ENCODE peak calls at places on chromosomes 4 and X, in five cellular contexts. L is CD8-positive, alpha-beta T cell; G is BE2C; Y is endodermal cell; B is fibroblast of mammary gland. I is an unnamed sample.

GRCh38 chr4:100462206-100462605 is 55.6 kb downstream of the EMCN start:
- DNase-seq in G (no peak), L (no peak), Y (no peak), B (peak), I (no peak)

GRCh38 chr4:3389879-3390840 is 51.6 kb upstream of the HGFAC start:
- DNase-seq in L (no peak), Y (peak), G (no peak), B (no peak), I (no peak)

GRCh38 chrX:13029831-13030771 is 14.3 kb downstream of the FAM9C start:
- DNase-seq in G (no peak), B (no peak), L (peak), Y (peak), I (no peak)

GRCh38 chr4:136768925-136769275 is 763.4 kb downstream of the PCDH18 start:
- DNase-seq in G (no peak), L (no peak), Y (no peak), B (no peak), I (no peak)

GRCh38 chrX:12174358-12174757 is 36.1 kb downstream of the FRMPD4 start:
- DNase-seq in Y (no peak), L (no peak), G (no peak), B (peak), I (no peak)

GRCh38 chr4:178063568-178063967 is 621.3 kb upstream of the AGA start:
- DNase-seq in G (no peak), Y (no peak), L (no peak), B (no peak), I (no peak)

GRCh38 chr4:114598191-114599121 is at the start of gene UGT8:
- DNase-seq in L (no peak), G (peak), B (peak), Y (peak), I (no peak)

GRCh38 chr4:182593864-182594263 is 323.3 kb downstream of the DCTD start:
- DNase-seq in Y (no peak), B (peak), L (no peak), G (no peak), I (no peak)

GRCh38 chr4:54282837-54283236 is 53.7 kb downstream of the PDGFRA start:
- DNase-seq in Y (no peak), L (no peak), G (no peak), B (no peak), I (no peak)

GRCh38 chr4:138959421-138959820 is 56.2 kb upstream of the NOCT start:
- DNase-seq in L (no peak), G (no peak), B (peak), Y (no peak), I (no peak)

GRCh38 chr4:138225477-138225876 is 16.7 kb downstream of the SLC7A11 start:
- DNase-seq in G (no peak), L (no peak), B (peak), Y (no peak), I (no peak)

GRCh38 chr4:6472008-6472386 is 417 bp downstream of the PPP2R2C start:
- DNase-seq in G (no peak), B (no peak), L (no peak), Y (peak), I (no peak)

GRCh38 chr4:105236202-105236916 is 89.7 kb downstream of the TET2 start:
- DNase-seq in Y (no peak), G (no peak), B (no peak), L (no peak), I (no peak)

GRCh38 chr4:94934201-94934600 is 176.4 kb downstream of the BMPR1B start:
- DNase-seq in B (peak), L (no peak), G (no peak), Y (no peak), I (no peak)

GRCh38 chr4:150540959-150541360 is 41.0 kb upstream of the MAB21L2 start:
- DNase-seq in L (no peak), G (no peak), Y (no peak), B (no peak), I (no peak)

GRCh38 chrX:153494541-153495361 is at the start of gene BGN:
- DNase-seq in Y (peak), L (no peak), G (peak), B (peak), I (no peak)

GRCh38 chr4:58301384-58301783 is 1191.2 kb upstream of the IGFBP7 start:
- DNase-seq in L (no peak), Y (peak), B (no peak), G (no peak), I (no peak)

GRCh38 chrX:118644378-118644777 is 83.0 kb upstream of the IL13RA1 start:
- DNase-seq in G (no peak), L (no peak), Y (no peak), B (peak), I (no peak)

GRCh38 chr4:125849869-125850268 is 535.1 kb downstream of the FAT4 start:
- DNase-seq in L (no peak), Y (no peak), B (peak), G (no peak), I (peak)

GRCh38 chr4:2141762-2142520 is 82.8 kb downstream of the NAT8L start:
- DNase-seq in L (no peak), Y (peak), G (no peak), B (no peak), I (no peak)

GRCh38 chr4:138835833-138836521 is 179.6 kb upstream of the NOCT start:
- DNase-seq in G (peak), B (peak), L (no peak), Y (no peak), I (no peak)

GRCh38 chr4:123411514-123411913 is 14.9 kb downstream of the SPRY1 start:
- DNase-seq in B (no peak), L (no peak), Y (no peak), G (no peak), I (no peak)

GRCh38 chrX:23822397-23822796 is 39.4 kb downstream of the SAT1 start:
- DNase-seq in Y (no peak), L (no peak), G (no peak), B (peak), I (no peak)

GRCh38 chr4:165369522-165369921 is 9.3 kb upstream of the CPE start:
- DNase-seq in Y (no peak), G (no peak), B (peak), L (no peak), I (no peak)

GRCh38 chrX:33336783-33337182 is 125.4 kb upstream of the DMD start:
- DNase-seq in B (peak), Y (peak), L (no peak), G (peak), I (no peak)

GRCh38 chrX:152926279-152926678 is 28.4 kb downstream of the ZNF185 start:
- DNase-seq in G (peak), B (peak), L (peak), Y (peak), I (peak)

DNA sequence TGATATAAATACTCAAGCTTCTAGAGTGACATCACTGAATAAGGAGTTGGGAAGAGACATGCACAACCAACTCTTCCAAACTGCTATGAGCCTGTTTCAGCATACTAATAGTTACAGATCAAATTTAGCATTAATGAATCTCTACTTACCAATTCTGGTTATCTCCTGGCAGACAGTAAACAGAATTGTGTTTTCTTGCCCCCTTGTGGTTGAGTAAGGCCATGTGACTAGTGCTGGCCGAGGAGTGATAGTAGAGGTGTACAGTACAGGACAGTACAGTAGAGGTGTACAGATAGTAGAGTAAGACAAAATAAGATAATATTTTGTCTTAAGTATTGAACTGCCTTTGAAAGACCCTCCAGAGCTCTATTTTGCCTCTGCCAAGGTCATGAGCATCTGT is 681.4 kb downstream of the GABRG1 start:
- DNase-seq in G (peak), L (no peak), Y (peak), B (peak), I (no peak)
- TF ChIP-seq CTCF in G (peak), L (no peak), Y (peak), B (peak), I (no peak)

GRCh38 chr4:82630079-82630478 is 68.3 kb upstream of the TMEM150C start:
- DNase-seq in Y (no peak), L (no peak), G (no peak), B (no peak), I (no peak)
- TF ChIP-seq CTCF in Y (no peak), L (no peak), G (no peak), B (no peak), I (no peak)

GRCh38 chrX:43328358-43328946 is 327.6 kb upstream of the MAOA start:
- DNase-seq in B (no peak), L (no peak), Y (no peak), G (no peak), I (no peak)

DNA sequence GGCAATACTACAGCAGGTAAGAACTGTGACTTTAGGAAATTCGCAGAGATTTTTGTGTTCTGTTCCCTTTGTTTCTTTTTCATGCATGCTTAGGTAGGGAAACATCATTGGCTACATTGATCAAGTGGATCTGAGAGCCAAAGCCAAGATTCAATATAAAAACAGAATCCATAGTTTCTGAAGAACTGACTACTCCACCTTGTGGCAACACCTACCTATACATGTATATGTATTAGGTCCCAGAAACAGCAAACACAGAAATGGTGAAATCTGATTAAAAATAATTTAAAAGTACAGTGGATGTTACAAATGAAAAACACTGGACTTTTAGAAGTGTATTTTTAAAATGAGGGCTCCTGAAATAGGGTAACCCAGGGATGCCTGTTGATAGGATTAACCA is 322.6 kb upstream of the MAOA start:
- DNase-seq in L (no peak), Y (no peak), B (no peak), G (no peak), I (no peak)
- TF ChIP-seq CTCF in L (no peak), Y (peak), B (no peak), G (no peak), I (no peak)

DNA sequence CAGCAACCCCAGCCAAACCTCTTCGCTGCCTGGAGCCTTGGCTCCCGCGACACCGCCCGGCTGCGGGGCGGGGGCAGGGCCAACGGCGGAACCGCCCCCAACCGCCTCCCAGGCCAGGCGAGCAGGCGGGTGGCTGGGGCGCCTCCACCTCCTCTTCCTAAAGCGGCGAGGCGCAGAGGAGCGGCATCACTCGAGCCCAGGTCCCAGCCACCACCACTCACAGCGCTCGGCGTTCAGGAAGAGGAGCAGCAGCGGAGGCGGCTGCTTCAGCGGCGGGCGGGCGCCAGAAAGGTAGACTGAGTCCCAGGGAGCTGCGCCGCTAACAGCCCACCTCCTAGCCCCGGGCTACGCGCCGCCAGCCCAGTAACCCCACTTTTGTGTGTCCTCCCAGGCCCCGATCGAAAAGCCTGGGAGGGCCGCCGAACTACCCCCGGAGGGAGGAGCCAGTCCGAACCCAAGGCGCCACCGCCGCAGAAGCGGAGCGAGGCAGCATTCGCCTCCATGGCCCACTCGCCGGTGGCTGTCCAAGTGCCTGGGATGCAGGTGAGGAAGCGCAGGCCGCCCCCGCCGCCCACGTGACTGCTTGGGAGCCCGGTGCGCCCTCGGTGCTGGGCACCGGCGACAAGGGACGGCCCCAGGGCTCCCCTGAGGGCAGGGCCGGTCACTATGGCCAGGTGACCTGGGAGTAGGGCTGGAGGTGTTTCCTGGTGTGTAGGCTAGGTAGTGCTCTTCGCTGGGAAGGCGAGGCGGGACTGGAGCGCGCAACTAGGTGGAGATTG is at the start of gene STK26:
- DNase-seq in L (peak), B (peak), Y (peak), G (peak), I (peak)
- TF ChIP-seq CTCF in L (no peak), B (no peak), Y (peak), G (no peak), I (no peak)

DNA sequence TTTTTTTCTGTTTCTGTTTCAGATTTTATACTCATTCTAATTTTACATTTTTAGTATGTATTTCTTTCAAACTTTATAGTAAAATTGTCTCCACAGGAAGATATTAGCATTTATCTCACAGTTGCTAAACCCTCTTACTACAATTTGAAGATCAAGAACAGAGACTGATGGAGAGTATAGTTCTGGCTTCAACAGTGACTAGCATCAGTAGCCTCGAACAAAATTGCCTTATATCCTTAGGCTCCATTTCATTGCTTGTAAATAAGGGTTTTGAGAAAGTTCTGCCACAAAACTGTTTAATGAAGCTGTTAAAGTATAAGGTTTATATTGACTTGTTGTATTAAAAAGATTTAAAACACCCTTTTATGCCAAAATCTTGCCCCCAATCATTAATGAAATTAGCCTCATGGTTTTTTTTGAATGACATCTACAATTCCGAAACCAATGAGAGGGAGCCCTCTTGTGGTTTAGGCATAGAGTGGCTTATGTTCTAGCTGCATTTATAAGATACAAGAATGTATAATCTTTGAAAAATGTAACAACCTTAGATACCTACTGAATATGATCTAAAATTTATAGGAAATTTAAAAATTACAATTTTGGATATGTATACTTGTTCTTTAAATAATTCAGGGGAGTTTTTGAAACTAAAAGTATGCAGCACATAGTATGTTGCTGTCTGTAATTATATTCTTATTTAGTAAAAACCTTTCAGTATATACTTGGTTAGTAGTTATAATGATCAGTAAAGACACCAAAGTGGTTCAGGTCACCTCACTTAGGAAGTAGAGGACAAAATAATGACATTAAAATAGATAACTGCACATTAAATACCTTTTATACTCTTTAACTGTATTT is 109.8 kb upstream of the HPGD start:
- DNase-seq in L (no peak), G (no peak), B (peak), Y (no peak), I (peak)
- TF ChIP-seq CTCF in L (peak), G (peak), B (peak), Y (peak), I (peak)

GRCh38 chrX:40460926-40461325 is 119.8 kb upstream of the ATP6AP2 start:
- DNase-seq in G (no peak), Y (no peak), L (no peak), B (no peak), I (no peak)
- TF ChIP-seq CTCF in G (no peak), Y (no peak), L (no peak), B (no peak), I (no peak)

GRCh38 chr4:17562157-17562556 is 14.8 kb upstream of the LAP3 start:
- DNase-seq in G (peak), Y (peak), L (no peak), B (no peak), I (no peak)
- TF ChIP-seq CTCF in G (peak), Y (peak), L (no peak), B (no peak), I (no peak)

GRCh38 chrX:50073601-50074000 is 127.2 kb downstream of the AKAP4 start:
- DNase-seq in L (no peak), B (no peak), Y (no peak), G (no peak), I (no peak)
- TF ChIP-seq CTCF in L (no peak), B (no peak), Y (no peak), G (no peak), I (no peak)

I was measured in AG09319.